ENCODE peak calls at places on chromosomes 1 and 21, in five cellular contexts. R is stimulated activated CD4-positive, alpha-beta T cell treated with anti-CD3 and anti-CD28 coated beads, TNF-alpha, amount 100 ng/mL, for 4 hours; Z is fibroblast of lung; G is COR-L47; L is activated T-cell treated with anti-CD3 and anti-CD28 coated beads for 48 hours. P is an unnamed sample.

GRCh38 chr1:210232524-210233215 is at the start of gene SERTAD4:
- DNase-seq in R (no peak), Z (peak), G (peak), L (no peak), P (peak)

GRCh38 chr1:221778535-221779142 is 36.8 kb upstream of the DUSP10 start:
- DNase-seq in R (no peak), Z (no peak), G (no peak), L (no peak), P (no peak)

GRCh38 chr1:206782448-206782847 is 10.2 kb upstream of the IL10 start:
- DNase-seq in R (no peak), Z (no peak), G (no peak), L (no peak), P (no peak)

GRCh38 chr1:185495017-185495416 is 178.0 kb upstream of the IVNS1ABP start:
- DNase-seq in R (no peak), Z (no peak), G (no peak), L (no peak), P (no peak)

GRCh38 chr1:48572632-48573258 is 100.7 kb upstream of the SPATA6 start:
- DNase-seq in R (no peak), Z (peak), G (peak), L (peak), P (peak)

GRCh38 chr1:212186427-212187207 is 98.6 kb upstream of the PPP2R5A start:
- DNase-seq in R (no peak), Z (no peak), G (no peak), L (no peak), P (no peak)

GRCh38 chr1:217982711-217983405 is 302.2 kb upstream of the RRP15 start:
- DNase-seq in R (no peak), Z (no peak), G (no peak), L (no peak), P (no peak)

GRCh38 chr21:39602076-39602689 is 10.6 kb upstream of the B3GALT5 start:
- DNase-seq in R (no peak), Z (no peak), G (no peak), L (no peak), P (no peak)

GRCh38 chr1:95451054-95451453 is 217.0 kb downstream of the RWDD3 start:
- DNase-seq in R (no peak), Z (no peak), G (no peak), L (no peak), P (peak)

GRCh38 chr1:31735571-31735970 is 28.6 kb downstream of the ADGRB2 start:
- DNase-seq in R (no peak), Z (no peak), G (no peak), L (no peak), P (no peak)

GRCh38 chr1:180234369-180235076 is 4.5 kb downstream of the LHX4 start:
- DNase-seq in R (no peak), Z (no peak), G (no peak), L (no peak), P (no peak)

GRCh38 chr1:107829083-107829771 is 135.8 kb downstream of the VAV3 start:
- DNase-seq in R (no peak), Z (peak), G (no peak), L (no peak), P (peak)

GRCh38 chr1:156074661-156075060 is 7.6 kb downstream of the MEX3A start:
- DNase-seq in R (no peak), Z (no peak), G (no peak), L (no peak), P (no peak)

GRCh38 chr1:228141871-228142615 is 2.0 kb downstream of the GUK1 start:
- DNase-seq in R (no peak), Z (peak), G (no peak), L (no peak), P (no peak)

GRCh38 chr21:45120975-45121374 is 46.6 kb downstream of the ADARB1 start:
- DNase-seq in R (no peak), Z (no peak), G (no peak), L (no peak), P (no peak)

GRCh38 chr1:89888480-89889335 is 67.9 kb downstream of the LRRC8D start:
- DNase-seq in R (no peak), Z (peak), G (no peak), L (no peak), P (no peak)

GRCh38 chr1:40691538-40692428 is at the start of gene NFYC:
- DNase-seq in R (peak), Z (peak), G (peak), L (peak), P (peak)

GRCh38 chr1:21277178-21277577 is 13.1 kb downstream of the ECE1 start:
- DNase-seq in R (no peak), Z (no peak), G (no peak), L (no peak), P (no peak)

GRCh38 chr1:119254067-119254720 is 113.7 kb upstream of the WARS2 start:
- DNase-seq in R (no peak), Z (no peak), G (no peak), L (no peak), P (no peak)

GRCh38 chr1:167548059-167548932 is 5.3 kb downstream of the CREG1 start:
- DNase-seq in R (no peak), Z (peak), G (no peak), L (no peak), P (no peak)

GRCh38 chr1:207798847-207799246 is 47.0 kb downstream of the CD46 start:
- DNase-seq in R (no peak), Z (peak), G (no peak), L (no peak), P (no peak)

GRCh38 chr1:69737527-69738176 is 169.9 kb downstream of the LRRC7 start:
- DNase-seq in R (no peak), Z (peak), G (peak), L (no peak), P (peak)

GRCh38 chr1:114108741-114109255 is 44.9 kb downstream of the SYT6 start:
- DNase-seq in R (no peak), Z (peak), G (no peak), L (no peak), P (no peak)

GRCh38 chr21:46397993-46398392 is 60.7 kb upstream of the DIP2A start:
- DNase-seq in R (no peak), Z (no peak), G (no peak), L (no peak), P (no peak)

GRCh38 chr1:147177611-147178370 is 5.5 kb upstream of the PRKAB2 start:
- DNase-seq in R (no peak), Z (peak), G (no peak), L (no peak), P (no peak)

GRCh38 chr1:21818661-21819060 is 6.6 kb downstream of the LDLRAD2 start:
- DNase-seq in R (no peak), Z (no peak), G (no peak), L (peak), P (peak)

GRCh38 chr1:94755675-94756074 is 64.5 kb upstream of the SLC44A3 start:
- DNase-seq in R (no peak), Z (peak), G (no peak), L (no peak), P (no peak)

GRCh38 chr1:229253170-229253974 is 17.5 kb upstream of the RAB4A start:
- DNase-seq in R (no peak), Z (peak), G (peak), L (no peak), P (no peak)

GRCh38 chr1:51592711-51593110 is 24.2 kb upstream of the OSBPL9 start:
- DNase-seq in R (no peak), Z (no peak), G (no peak), L (no peak), P (no peak)

GRCh38 chr1:165315481-165315880 is 41.0 kb downstream of the LMX1A start:
- DNase-seq in R (no peak), Z (no peak), G (no peak), L (no peak), P (no peak)

GRCh38 chr1:162023547-162024501 is at the start of gene OLFML2B:
- DNase-seq in R (peak), Z (peak), G (peak), L (peak), P (peak)

GRCh38 chr1:30194741-30195423 is 528.5 kb downstream of the MATN1 start:
- DNase-seq in R (no peak), Z (no peak), G (no peak), L (no peak), P (no peak)

GRCh38 chr1:67937651-67938050 is 104.4 kb upstream of the GNG12 start:
- DNase-seq in R (no peak), Z (peak), G (no peak), L (no peak), P (no peak)

GRCh38 chr1:30982937-30983336 is 74.4 kb upstream of the SDC3 start:
- DNase-seq in R (no peak), Z (no peak), G (no peak), L (no peak), P (no peak)

GRCh38 chr1:199202331-199202730 is 563.5 kb downstream of the PTPRC start:
- DNase-seq in R (no peak), Z (no peak), G (no peak), L (no peak), P (no peak)

GRCh38 chr1:26122988-26123973 is 11.7 kb downstream of the PDIK1L start:
- DNase-seq in R (no peak), Z (peak), G (no peak), L (no peak), P (no peak)

P was measured in cerebellar cortex.